ENCODE peak calls at places on chromosome 9, in six cellular contexts. P is CD8-positive, alpha-beta T cell; L is left ventricle myocardium inferior; D is H9; A is astrocyte; F is pancreas. Z is an unnamed sample.

GRCh38 chr9:120439147-120439546 is 140.8 kb downstream of the CDK5RAP2 start:
- DNase-seq in A (no peak), L (no peak), P (no peak), F (no peak), D (peak; percentile 61), Z (peak; percentile 11)

GRCh38 chr9:118009585-118009984 is 305.4 kb downstream of the TLR4 start:
- DNase-seq in F (no peak), A (no peak), L (no peak), D (peak; percentile 34), P (no peak), Z (peak; percentile 57)

GRCh38 chr9:112555844-112556482 is 69.3 kb downstream of the KIAA1958 start:
- DNase-seq in D (no peak), P (no peak), L (no peak), A (no peak), F (no peak), Z (no peak)

GRCh38 chr9:136726631-136727191 is 14.3 kb downstream of the DIPK1B start:
- DNase-seq in D (no peak), P (peak; percentile 34), F (peak; percentile 55), A (no peak), L (no peak), Z (no peak)

GRCh38 chr9:136562746-136563506 is 17.1 kb upstream of the NOTCH1 start:
- DNase-seq in D (no peak), A (no peak), P (no peak), F (no peak), L (no peak), Z (no peak)

GRCh38 chr9:136482046-136482792 is 621 bp downstream of the SEC16A start:
- DNase-seq in L (no peak), P (peak; percentile 22), A (no peak), F (no peak), D (no peak), Z (peak; percentile 30)

GRCh38 chr9:23826120-23826629 is at the start of gene ELAVL2:
- DNase-seq in P (no peak), L (peak; percentile 80), F (peak; percentile 87), A (peak; percentile 95), D (peak; percentile 99), Z (peak; percentile 98)

GRCh38 chr9:110844121-110844520 is 175.5 kb downstream of the MUSK start:
- DNase-seq in F (no peak), L (no peak), P (no peak), A (peak; percentile 4), D (no peak), Z (no peak)

GRCh38 chr9:84230355-84231136 is 110.0 kb downstream of the SLC28A3 start:
- DNase-seq in D (no peak), P (no peak), F (no peak), A (peak; percentile 25), L (no peak), Z (peak; percentile 6)

GRCh38 chr9:131773911-131774379 is 34.1 kb upstream of the RAPGEF1 start:
- DNase-seq in L (no peak), P (no peak), D (peak; percentile 75), F (no peak), A (peak; percentile 46), Z (no peak)

GRCh38 chr9:71754151-71754550 is 14.2 kb downstream of the CEMIP2 start:
- DNase-seq in P (no peak), L (no peak), D (no peak), A (no peak), F (no peak), Z (no peak)

GRCh38 chr9:14962193-14962899 is 52.1 kb upstream of the FREM1 start:
- DNase-seq in F (no peak), D (no peak), L (no peak), P (no peak), A (no peak), Z (no peak)

GRCh38 chr9:1462626-1463308 is 412.6 kb downstream of the DMRT2 start:
- DNase-seq in L (no peak), D (no peak), P (no peak), A (no peak), F (no peak), Z (no peak)

GRCh38 chr9:126491256-126491879 is 122.4 kb upstream of the LMX1B start:
- DNase-seq in D (no peak), A (peak; percentile 24), P (no peak), F (no peak), L (no peak), Z (no peak)

GRCh38 chr9:127734747-127735529 is at the start of gene TOR2A:
- DNase-seq in A (peak; percentile 85), L (peak; percentile 98), P (peak; percentile 99), F (peak; percentile 98), D (peak; percentile 98), Z (peak; percentile 97)

GRCh38 chr9:89533396-89534187 is 35.7 kb upstream of the SEMA4D start:
- DNase-seq in L (no peak), F (no peak), D (no peak), A (no peak), P (no peak), Z (no peak)
- H3K4me1 ChIP-seq in L (no peaks in the 10 kb centered on the region), F (no peaks in the 10 kb centered on the region), D (no peaks in the 10 kb centered on the region), A (no peaks in the 10 kb centered on the region), P (peaks cover 99% of the 10 kb centered on the region), Z (peaks cover 8% of the 10 kb centered on the region)

GRCh38 chr9:87375397-87376073 is 122.1 kb upstream of the DAPK1 start:
- DNase-seq in L (no peak), A (peak; percentile 57), D (no peak), P (no peak), F (no peak), Z (no peak)

GRCh38 chr9:87381746-87382145 is 115.9 kb upstream of the DAPK1 start:
- DNase-seq in D (no peak), P (no peak), F (no peak), A (no peak), L (no peak), Z (no peak)

GRCh38 chr9:87382902-87383301 is 114.8 kb upstream of the DAPK1 start:
- DNase-seq in A (peak; percentile 91), L (no peak), F (no peak), D (no peak), P (no peak), Z (no peak)

GRCh38 chr9:87381050-87381711 is 116.5 kb upstream of the DAPK1 start:
- DNase-seq in A (peak; percentile 90), P (no peak), F (no peak), D (no peak), L (no peak), Z (no peak)

DNA sequence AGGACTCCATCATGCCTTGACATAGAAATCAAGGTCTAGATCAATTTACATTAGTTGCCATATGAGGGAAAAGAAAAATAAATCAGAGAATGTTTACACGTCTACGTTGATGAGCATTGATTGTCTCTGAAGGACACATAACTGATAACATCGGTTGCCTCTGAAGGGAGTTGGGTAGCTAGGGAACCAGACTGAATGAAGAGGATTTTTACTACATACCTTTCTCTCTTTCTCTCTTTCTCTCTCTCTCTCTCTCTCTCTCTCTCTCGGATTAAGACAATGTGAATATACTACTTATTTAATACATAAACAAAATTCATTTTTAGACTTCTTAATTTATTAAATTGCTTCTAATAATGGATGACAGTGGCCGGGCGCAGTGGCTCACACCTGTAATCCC is 118.4 kb upstream of the DAPK1 start:
- DNase-seq in D (no peak), F (no peak), P (no peak), A (no peak), L (no peak), Z (no peak)
- H3K4me1 ChIP-seq in D (peaks cover 8% of the 10 kb centered on the region), F (peaks cover 18% of the 10 kb centered on the region), P (no peaks in the 10 kb centered on the region), A (peaks cover 30% of the 10 kb centered on the region), L (no peaks in the 10 kb centered on the region), Z (peaks cover 7% of the 10 kb centered on the region)

GRCh38 chr9:12813960-12814876 is 39.4 kb downstream of the LURAP1L start:
- DNase-seq in P (no peak), D (no peak), L (no peak), A (peak; percentile 99), F (no peak), Z (no peak)
- H3K4me1 ChIP-seq in P (no peaks in the 10 kb centered on the region), D (no peaks in the 10 kb centered on the region), L (peaks cover 42% of the 10 kb centered on the region), A (peaks cover 26% of the 10 kb centered on the region), F (peaks cover 23% of the 10 kb centered on the region), Z (no peaks in the 10 kb centered on the region)

GRCh38 chr9:79664375-79664825 is 92.6 kb downstream of the TLE4 start:
- DNase-seq in F (no peak), D (no peak), P (no peak), L (no peak), A (no peak), Z (no peak)
- H3K4me1 ChIP-seq in F (no peaks in the 10 kb centered on the region), D (peaks cover 17% of the 10 kb centered on the region), P (no peaks in the 10 kb centered on the region), L (peaks cover 59% of the 10 kb centered on the region), A (peaks cover 10% of the 10 kb centered on the region), Z (peaks cover 3% of the 10 kb centered on the region)

Z was measured in NT2/D1.